ENCODE peak calls at places on chromosomes 13 and 19, in six cellular contexts. X, W, D, E, F and B are unnamed samples.

GRCh38 chr13:23934481-23934880 is 37.2 kb upstream of the C1QTNF9B start:
- DNase-seq in W (no peak), F (no peak), D (no peak), X (no peak), E (no peak), B (no peak)

GRCh38 chr13:40026174-40026585 is 370.7 kb downstream of the COG6 start:
- DNase-seq in X (no peak), F (no peak), D (no peak), E (peak), W (peak), B (no peak)

GRCh38 chr19:3670796-3671679 is 29.2 kb downstream of the PIP5K1C start:
- DNase-seq in E (peak), D (peak), X (no peak), F (no peak), W (no peak), B (peak)

GRCh38 chr19:4521170-4521887 is 3.0 kb upstream of the PLIN4 start:
- DNase-seq in D (no peak), X (no peak), W (peak), E (no peak), F (no peak), B (no peak)

GRCh38 chr13:30346159-30346788 is 38.9 kb upstream of the KATNAL1 start:
- DNase-seq in D (no peak), X (no peak), F (no peak), W (no peak), E (peak), B (no peak)

GRCh38 chr19:32022946-32023832 is 322.2 kb upstream of the ZNF507 start:
- DNase-seq in X (no peak), W (peak), E (no peak), D (no peak), F (no peak), B (no peak)

GRCh38 chr13:20553309-20553708 is 13.6 kb upstream of the IFT88 start:
- DNase-seq in W (peak), D (no peak), E (no peak), X (no peak), F (peak), B (no peak)

GRCh38 chr13:46489586-46490023 is 63.4 kb upstream of the LRCH1 start:
- DNase-seq in W (peak), E (no peak), X (no peak), F (no peak), D (no peak), B (peak)

GRCh38 chr13:21443171-21443570 is 15.9 kb downstream of the ZDHHC20 start:
- DNase-seq in E (no peak), F (no peak), X (no peak), D (no peak), W (no peak), B (no peak)

GRCh38 chr13:93690139-93690538 is 463.5 kb downstream of the GPC6 start:
- DNase-seq in W (no peak), X (no peak), F (no peak), D (no peak), E (no peak), B (peak)

GRCh38 chr19:1244693-1245451 is 3.3 kb downstream of the ATP5F1D start:
- DNase-seq in F (no peak), X (no peak), E (no peak), D (no peak), W (no peak), B (no peak)

GRCh38 chr13:63190219-63190618 is 1774.6 kb upstream of the PCDH20 start:
- DNase-seq in X (no peak), W (peak), E (no peak), F (no peak), D (no peak), B (no peak)

GRCh38 chr19:1228161-1228560 is 9.6 kb downstream of the CBARP start:
- DNase-seq in D (no peak), X (no peak), E (no peak), F (no peak), W (no peak), B (no peak)

GRCh38 chr13:102045713-102046112 is 356.1 kb downstream of the FGF14 start:
- DNase-seq in W (no peak), F (peak), X (no peak), E (no peak), D (no peak), B (no peak)

GRCh38 chr19:17075860-17076538 is 422 bp downstream of the MYO9B start:
- DNase-seq in E (peak), X (no peak), W (peak), F (peak), D (no peak), B (peak)

GRCh38 chr19:10892256-10892655 is 20.9 kb downstream of the CARM1 start:
- DNase-seq in E (no peak), D (no peak), F (no peak), W (no peak), X (peak), B (no peak)

GRCh38 chr19:33368074-33368864 is 5.2 kb upstream of the CEBPG start:
- DNase-seq in D (no peak), E (no peak), F (no peak), W (peak), X (no peak), B (no peak)

GRCh38 chr19:2230029-2230531 is 6.0 kb downstream of the PLEKHJ1 start:
- DNase-seq in X (no peak), W (no peak), F (no peak), E (no peak), D (no peak), B (no peak)

GRCh38 chr19:47241919-47242644 is 11.1 kb upstream of the BBC3 start:
- DNase-seq in D (no peak), X (no peak), E (no peak), F (no peak), W (peak), B (no peak)

GRCh38 chr19:43779820-43780219 is 953 bp downstream of the KCNN4 start:
- DNase-seq in E (no peak), X (no peak), F (peak), D (no peak), W (peak), B (no peak)

GRCh38 chr19:1847684-1848398 is 442 bp downstream of the REXO1 start:
- DNase-seq in X (no peak), E (peak), W (peak), D (peak), F (peak), B (peak)

GRCh38 chr13:77919351-77920294 is 992 bp upstream of the EDNRB start:
- DNase-seq in D (peak), F (peak), W (peak), E (no peak), X (no peak), B (peak)

GRCh38 chr19:11138659-11139526 is 16.7 kb downstream of the SPC24 start:
- DNase-seq in E (no peak), D (peak), F (peak), W (peak), X (no peak), B (peak)

GRCh38 chr13:27772651-27773425 is 19.4 kb upstream of the GSX1 start:
- DNase-seq in X (no peak), W (no peak), F (no peak), E (no peak), D (no peak), B (no peak)

GRCh38 chr19:17893766-17894165 is 22.0 kb downstream of the SLC5A5 start:
- DNase-seq in D (no peak), E (no peak), X (no peak), F (no peak), W (no peak), B (no peak)

GRCh38 chr19:49927526-49928264 is 1.3 kb upstream of the ATF5 start:
- DNase-seq in E (no peak), F (no peak), W (no peak), X (no peak), D (no peak), B (no peak)

GRCh38 chr13:35342440-35342839 is 134.0 kb downstream of the MAB21L1 start:
- DNase-seq in X (no peak), D (no peak), E (no peak), W (no peak), F (no peak), B (no peak)

GRCh38 chr13:51111174-51111573 is at the start of gene C13orf42:
- DNase-seq in W (no peak), X (no peak), F (no peak), E (no peak), D (no peak), B (no peak)